ENCODE peak calls at places on chromosomes 2 and 18, in six cellular contexts. K is body of pancreas, I is heart right ventricle, X is brain microvascular endothelial cell, Q is fibroblast of lung, O is right lobe of liver. C is an unnamed sample. For H3K27me3, the result is how much of the 10 kb centered on the place peaks cover.

GRCh38 chr2:9708683-9709538 is 78.1 kb upstream of the YWHAQ start:
- DNase-seq in Q (peak), K (no peak), X (no peak), O (no peak), I (no peak), C (no peak)

GRCh38 chr2:85445316-85446295 is 27.1 kb downstream of the SH2D6 start:
- DNase-seq in I (peak), K (peak), O (peak), Q (peak), X (no peak), C (peak)

GRCh38 chr2:151828143-151828889 is at the start of gene ARL5A:
- DNase-seq in O (peak), K (peak), X (peak), I (peak), Q (peak), C (peak)

GRCh38 chr2:134572996-134573395 is 145.8 kb downstream of the TMEM163 start:
- DNase-seq in O (no peak), K (no peak), I (no peak), Q (no peak), X (no peak), C (no peak)

GRCh38 chr18:11888726-11889125 is 19.4 kb downstream of the MPPE1 start:
- DNase-seq in X (no peak), Q (no peak), I (no peak), K (no peak), O (no peak), C (no peak)

GRCh38 chr2:18339326-18339725 is 221.1 kb downstream of the RDH14 start:
- DNase-seq in I (no peak), K (no peak), X (no peak), Q (peak), O (no peak), C (peak)

GRCh38 chr2:199988176-199988575 is 32.8 kb downstream of the MAIP1 start:
- DNase-seq in Q (peak), O (no peak), K (no peak), I (no peak), X (peak), C (no peak)

GRCh38 chr2:46267616-46268015 is 29.6 kb upstream of the EPAS1 start:
- DNase-seq in Q (peak), O (no peak), K (no peak), I (no peak), X (no peak), C (no peak)

GRCh38 chr2:174771631-174772491 is 7.6 kb upstream of the CHRNA1 start:
- DNase-seq in Q (peak), K (peak), X (peak), O (peak), I (peak), C (peak)

GRCh38 chr2:112481050-112481527 is 867 bp upstream of the TTL start:
- DNase-seq in K (peak), X (peak), O (peak), I (peak), Q (peak), C (no peak)

GRCh38 chr2:96876036-96876810 is 6.3 kb upstream of the SEMA4C start:
- DNase-seq in K (no peak), X (peak), I (no peak), O (no peak), Q (peak), C (no peak)

GRCh38 chr2:114489143-114489542 is 46.7 kb downstream of the DPP10 start:
- DNase-seq in I (no peak), Q (no peak), O (no peak), X (no peak), K (no peak), C (no peak)

GRCh38 chr2:65823511-65823910 is 391.1 kb upstream of the SPRED2 start:
- DNase-seq in K (no peak), Q (no peak), X (no peak), I (no peak), O (no peak), C (no peak)

GRCh38 chr2:61089797-61090196 is 24.1 kb downstream of the SANBR start:
- DNase-seq in X (no peak), Q (no peak), K (no peak), I (no peak), O (no peak), C (no peak)

GRCh38 chr2:11082880-11083279 is 72.4 kb upstream of the SLC66A3 start:
- DNase-seq in I (no peak), X (no peak), Q (no peak), K (no peak), O (no peak), C (no peak)

GRCh38 chr2:102660574-102660973 is 41.2 kb downstream of the SLC9A2 start:
- DNase-seq in K (no peak), Q (no peak), I (no peak), O (no peak), X (no peak), C (no peak)

GRCh38 chr2:144801766-144802165 is 281.8 kb upstream of the ZEB2 start:
- DNase-seq in Q (peak), K (no peak), I (no peak), O (no peak), X (peak), C (peak)

GRCh38 chr2:169479257-169480078 is at the start of gene BBS5:
- DNase-seq in Q (peak), I (peak), O (peak), K (peak), X (peak), C (peak)

GRCh38 chr2:174785481-174785880 is 21.2 kb upstream of the CHRNA1 start:
- DNase-seq in K (no peak), Q (peak), O (no peak), X (no peak), I (no peak), C (no peak)

GRCh38 chr18:75241705-75242104 is 31.1 kb downstream of the TSHZ1 start:
- DNase-seq in X (no peak), I (no peak), O (no peak), K (no peak), Q (no peak), C (no peak)

GRCh38 chr18:54251606-54252400 is 17.5 kb upstream of the POLI start:
- DNase-seq in Q (no peak), I (no peak), O (no peak), X (no peak), K (no peak), C (no peak)

GRCh38 chr18:27645929-27646328 is 460.8 kb upstream of the CHST9 start:
- DNase-seq in Q (peak), O (no peak), K (no peak), I (no peak), X (no peak), C (no peak)

GRCh38 chr2:189142893-189143759 is 36.4 kb downstream of the COL5A2 start:
- DNase-seq in I (no peak), O (no peak), X (no peak), Q (peak), K (peak), C (no peak)

GRCh38 chr2:237818066-237818473 is 19.5 kb downstream of the RBM44 start:
- DNase-seq in I (no peak), Q (peak), K (no peak), O (no peak), X (peak), C (peak)

GRCh38 chr2:218169757-218170546 is 3.2 kb upstream of the CXCR1 start:
- DNase-seq in O (no peak), I (no peak), K (peak), X (no peak), Q (no peak), C (no peak)

GRCh38 chr2:127645395-127646291 is at the start of gene GPR17:
- DNase-seq in Q (no peak), I (peak), X (no peak), O (peak), K (no peak), C (no peak)

GRCh38 chr18:30991397-30991796 is 51.1 kb downstream of the DSC3 start:
- DNase-seq in Q (no peak), X (no peak), O (no peak), I (no peak), K (no peak), C (no peak)

GRCh38 chr2:121211689-121212151 is 73.3 kb downstream of the TFCP2L1 start:
- DNase-seq in X (no peak), Q (no peak), K (no peak), O (peak), I (no peak), C (no peak)

GRCh38 chr2:47389692-47390091 is 13.3 kb upstream of the MSH2 start:
- DNase-seq in K (no peak), X (no peak), O (no peak), Q (no peak), I (no peak), C (no peak)

DNA sequence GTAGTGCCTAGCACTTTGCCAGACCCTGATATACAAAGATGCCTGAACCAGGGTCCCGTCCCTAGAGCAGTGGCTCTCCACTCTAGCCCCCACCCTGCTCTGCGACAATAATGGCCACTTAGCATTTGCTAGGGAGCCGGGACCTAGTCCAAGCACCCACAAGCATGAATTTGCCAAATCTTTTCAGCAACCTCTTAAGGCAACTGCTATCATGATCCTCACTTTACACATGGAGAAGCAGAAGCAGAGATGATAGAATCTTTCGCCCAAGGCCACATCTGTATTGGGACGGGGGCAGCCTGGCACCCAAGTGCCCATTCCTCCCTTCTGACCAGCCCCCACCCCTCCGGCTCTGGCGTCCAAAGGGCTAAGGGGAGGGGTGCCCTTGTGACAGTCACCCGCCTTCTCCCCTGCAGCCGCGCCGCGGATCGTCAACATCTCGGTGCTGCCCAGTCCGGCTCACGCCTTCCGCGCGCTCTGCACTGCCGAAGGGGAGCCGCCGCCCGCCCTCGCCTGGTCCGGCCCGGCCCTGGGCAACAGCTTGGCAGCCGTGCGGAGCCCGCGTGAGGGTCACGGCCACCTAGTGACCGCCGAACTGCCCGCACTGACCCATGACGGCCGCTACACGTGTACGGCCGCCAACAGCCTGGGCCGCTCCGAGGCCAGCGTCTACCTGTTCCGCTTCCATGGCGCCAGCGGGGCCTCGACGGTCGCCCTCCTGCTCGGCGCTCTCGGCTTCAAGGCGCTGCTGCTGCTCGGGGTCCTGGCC is 13.0 kb downstream of the SIGLEC15 start:
- DNase-seq in I (no peak), Q (no peak), O (peak), K (no peak), X (no peak), C (no peak)
- H3K4me3 ChIP-seq in I (peak), Q (no peak), O (peak), K (no peak), X (peak), C (no peak)

GRCh38 chr2:176131617-176132396 is 2.3 kb downstream of the HOXD8 start:
- DNase-seq in K (no peak), X (no peak), Q (no peak), O (no peak), I (no peak), C (no peak)
- H3K27me3 ChIP-seq in K (half or more), X (half or more), Q (half or more), O (under half), I (half or more), C (under half)

GRCh38 chr2:30197570-30197969 is 33.8 kb upstream of the LBH start:
- DNase-seq in I (no peak), K (no peak), Q (no peak), O (no peak), X (no peak), C (no peak)
- TF ChIP-seq CTCF in I (no peak), K (no peak), Q (no peak), O (no peak), X (peak), C (no peak)

DNA sequence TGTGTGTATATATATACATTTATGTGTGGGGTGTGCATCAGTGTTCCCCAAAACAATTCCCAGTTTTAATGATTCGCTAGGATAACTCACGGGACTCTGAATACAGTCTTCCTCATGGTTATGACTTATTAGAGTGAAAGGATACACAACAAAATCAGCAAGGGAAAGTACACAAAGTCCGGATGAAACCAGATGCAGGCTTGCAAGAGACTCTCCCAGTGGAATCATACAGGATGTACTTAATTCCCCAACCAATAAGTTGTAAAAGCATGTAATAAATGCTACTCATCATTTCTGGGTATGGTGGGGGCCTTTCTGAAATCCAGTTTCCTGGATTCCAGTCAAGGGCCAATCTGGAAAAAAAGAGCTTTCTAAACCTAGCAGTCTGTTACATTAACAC is 654.1 kb upstream of the SYT4 start:
- DNase-seq in Q (no peak), I (no peak), K (no peak), O (no peak), X (no peak), C (no peak)
- H3K4me3 ChIP-seq in Q (no peak), I (no peak), K (no peak), O (no peak), X (no peak), C (no peak)

GRCh38 chr2:176956791-176957190 is 255.8 kb upstream of the HNRNPA3 start:
- DNase-seq in Q (no peak), K (no peak), X (no peak), O (no peak), I (no peak), C (no peak)
- H3K27me3 ChIP-seq in Q (under half), K (under half), X (under half), O (under half), I (under half), C (under half)

GRCh38 chr2:1887915-1888314 is 143.6 kb upstream of the PXDN start:
- DNase-seq in X (no peak), Q (peak), K (no peak), O (no peak), I (no peak), C (no peak)
- TF ChIP-seq CTCF in X (peak), Q (peak), K (no peak), O (peak), I (peak), C (peak)

GRCh38 chr2:219515874-219516629 is 1.8 kb downstream of the ASIC4 start:
- DNase-seq in Q (no peak), I (no peak), O (no peak), K (no peak), X (no peak), C (no peak)

GRCh38 chr2:219521066-219521880 is 7.0 kb downstream of the ASIC4 start:
- DNase-seq in I (peak), K (peak), O (no peak), Q (peak), X (no peak), C (no peak)

GRCh38 chr2:219520079-219520478 is 5.8 kb downstream of the ASIC4 start:
- DNase-seq in I (no peak), Q (no peak), O (no peak), X (no peak), K (no peak), C (no peak)

GRCh38 chr2:219519526-219519916 is 5.2 kb downstream of the ASIC4 start:
- DNase-seq in K (no peak), Q (no peak), O (no peak), X (no peak), I (no peak), C (no peak)

GRCh38 chr2:219517954-219518778 is 3.9 kb downstream of the ASIC4 start:
- DNase-seq in I (no peak), Q (no peak), K (no peak), X (no peak), O (no peak), C (no peak)
- H3K4me3 ChIP-seq in I (no peak), Q (no peak), K (no peak), X (no peak), O (no peak), C (no peak)

GRCh38 chr2:232524771-232525170 is 1.2 kb upstream of the CHRND start:
- DNase-seq in I (no peak), O (no peak), Q (no peak), X (no peak), K (no peak), C (no peak)
- H3K27me3 ChIP-seq in I (half or more), O (under half), Q (under half), X (under half), K (under half), C (under half)

GRCh38 chr2:231672617-231673347 is 35.5 kb upstream of the PTMA start:
- DNase-seq in X (peak), O (no peak), K (no peak), Q (peak), I (peak), C (no peak)
- TF ChIP-seq CTCF in X (peak), O (no peak), K (no peak), Q (peak), I (peak), C (peak)

GRCh38 chr2:216692636-216693413 is 2.5 kb downstream of the IGFBP5 start:
- DNase-seq in K (peak), Q (peak), I (peak), X (peak), O (no peak), C (no peak)

GRCh38 chr2:216694201-216694825 is 1.0 kb downstream of the IGFBP5 start:
- DNase-seq in X (peak), O (no peak), I (peak), Q (peak), K (peak), C (no peak)

GRCh38 chr2:216695401-216695821 is at the start of gene IGFBP5:
- DNase-seq in I (peak), Q (peak), X (peak), K (peak), O (no peak), C (no peak)

GRCh38 chr2:216694826-216695217 is 527 bp downstream of the IGFBP5 start:
- DNase-seq in I (no peak), K (no peak), Q (no peak), X (no peak), O (no peak), C (no peak)

GRCh38 chr2:216693414-216694100 is 1.8 kb downstream of the IGFBP5 start:
- DNase-seq in O (no peak), Q (no peak), K (no peak), X (no peak), I (no peak), C (no peak)
- H3K4me3 ChIP-seq in O (peak), Q (peak), K (no peak), X (peak), I (peak), C (peak)